ENCODE peak calls at places on chromosomes 6 and 20, in seven cellular contexts. V, M, O, G, W, J and S are unnamed samples.

GRCh38 chr6:35736293-35736894 is 438 bp upstream of the ARMC12 start:
- DNase-seq in V (peak), M (peak), O (no peak), G (peak), W (peak), J (peak), S (peak)

GRCh38 chr6:26020983-26021349 is 58.4 kb downstream of the TRIM38 start:
- DNase-seq in V (peak), M (peak), O (no peak), G (no peak), W (peak), J (peak), S (no peak)

GRCh38 chr6:33714385-33715040 is 3.0 kb upstream of the UQCC2 start:
- DNase-seq in V (no peak), M (no peak), O (no peak), G (no peak), W (peak), J (no peak), S (no peak)

GRCh38 chr6:108321253-108321740 is 26.4 kb downstream of the AFG1L start:
- DNase-seq in V (no peak), M (no peak), O (no peak), G (no peak), W (no peak), J (no peak), S (no peak)

GRCh38 chr6:16985484-16986284 is 116.2 kb upstream of the STMND1 start:
- DNase-seq in V (no peak), M (peak), O (peak), G (no peak), W (peak), J (no peak), S (peak)

GRCh38 chr6:9140181-9140580 is 704.8 kb upstream of the SLC35B3 start:
- DNase-seq in V (no peak), M (no peak), O (no peak), G (no peak), W (no peak), J (no peak), S (no peak)

GRCh38 chr20:64247312-64247627 is 8.3 kb upstream of the PCMTD2 start:
- DNase-seq in V (no peak), M (peak), O (no peak), G (no peak), W (no peak), J (no peak), S (no peak)

GRCh38 chr6:117050301-117050700 is 173.3 kb downstream of the RFX6 start:
- DNase-seq in V (no peak), M (no peak), O (no peak), G (no peak), W (no peak), J (no peak), S (no peak)

GRCh38 chr6:13769655-13770053 is 44.7 kb downstream of the MCUR1 start:
- DNase-seq in V (no peak), M (peak), O (no peak), G (no peak), W (no peak), J (no peak), S (no peak)

GRCh38 chr6:27188885-27189418 is 58.5 kb upstream of the PRSS16 start:
- DNase-seq in V (peak), M (peak), O (peak), G (no peak), W (peak), J (peak), S (peak)

GRCh38 chr20:41179961-41180360 is 42.6 kb downstream of the PLCG1 start:
- DNase-seq in V (no peak), M (no peak), O (no peak), G (no peak), W (no peak), J (no peak), S (no peak)

GRCh38 chr6:108947114-108947854 is 99.1 kb downstream of the ARMC2 start:
- DNase-seq in V (no peak), M (no peak), O (peak), G (no peak), W (no peak), J (no peak), S (no peak)

GRCh38 chr20:32445539-32446273 is 87.6 kb downstream of the ASXL1 start:
- DNase-seq in V (no peak), M (no peak), O (no peak), G (no peak), W (no peak), J (no peak), S (no peak)

GRCh38 chr20:2108987-2109386 is 7.4 kb downstream of the STK35 start:
- DNase-seq in V (no peak), M (no peak), O (peak), G (no peak), W (no peak), J (no peak), S (no peak)

GRCh38 chr20:34938466-34939163 is 17.0 kb downstream of the GSS start:
- DNase-seq in V (no peak), M (peak), O (no peak), G (peak), W (peak), J (peak), S (no peak)

GRCh38 chr20:63946986-63947637 is 9.1 kb downstream of the UCKL1 start:
- DNase-seq in V (no peak), M (peak), O (no peak), G (no peak), W (peak), J (no peak), S (no peak)

GRCh38 chr20:62345681-62346370 is 21.3 kb downstream of the LAMA5 start:
- DNase-seq in V (no peak), M (no peak), O (no peak), G (no peak), W (peak), J (no peak), S (no peak)

GRCh38 chr20:11777861-11778570 is 139.7 kb upstream of the BTBD3 start:
- DNase-seq in V (no peak), M (no peak), O (peak), G (no peak), W (no peak), J (no peak), S (peak)

GRCh38 chr6:133418108-133418507 is 177.0 kb downstream of the EYA4 start:
- DNase-seq in V (no peak), M (no peak), O (no peak), G (no peak), W (no peak), J (no peak), S (no peak)

GRCh38 chr6:32216998-32217397 is 6.9 kb downstream of the NOTCH4 start:
- DNase-seq in V (no peak), M (no peak), O (no peak), G (no peak), W (no peak), J (no peak), S (no peak)

GRCh38 chr6:126307859-126308258 is 32.1 kb upstream of the CENPW start:
- DNase-seq in V (no peak), M (no peak), O (peak), G (no peak), W (no peak), J (no peak), S (no peak)

GRCh38 chr6:168111911-168112310 is 32.9 kb upstream of the FRMD1 start:
- DNase-seq in V (no peak), M (no peak), O (no peak), G (no peak), W (peak), J (no peak), S (no peak)

GRCh38 chr6:27608916-27609883 is 136.3 kb upstream of the ZNF184 start:
- DNase-seq in V (no peak), M (no peak), O (no peak), G (no peak), W (no peak), J (no peak), S (no peak)

GRCh38 chr6:137968901-137969300 is 101.8 kb downstream of the TNFAIP3 start:
- DNase-seq in V (no peak), M (no peak), O (no peak), G (no peak), W (no peak), J (no peak), S (no peak)

GRCh38 chr6:19803331-19804330 is 33.5 kb upstream of the ID4 start:
- DNase-seq in V (no peak), M (no peak), O (no peak), G (no peak), W (no peak), J (no peak), S (no peak)

GRCh38 chr6:21098744-21099143 is 494.8 kb upstream of the SOX4 start:
- DNase-seq in V (no peak), M (no peak), O (no peak), G (no peak), W (no peak), J (no peak), S (no peak)

GRCh38 chr6:158703840-158704822 is 54.3 kb downstream of the SYTL3 start:
- DNase-seq in V (peak), M (peak), O (peak), G (peak), W (peak), J (peak), S (peak)

GRCh38 chr20:35271904-35272303 is 6.0 kb downstream of the MMP24OS start:
- DNase-seq in V (no peak), M (no peak), O (no peak), G (no peak), W (no peak), J (no peak), S (no peak)

GRCh38 chr20:59403261-59403961 is 103.0 kb downstream of the EDN3 start:
- DNase-seq in V (peak), M (peak), O (no peak), G (peak), W (no peak), J (no peak), S (peak)

GRCh38 chr6:27280540-27281000 is 31.5 kb downstream of the POM121L2 start:
- DNase-seq in V (no peak), M (no peak), O (no peak), G (no peak), W (no peak), J (no peak), S (no peak)

GRCh38 chr20:3128585-3128984 is 31.1 kb downstream of the FASTKD5 start:
- DNase-seq in V (no peak), M (no peak), O (no peak), G (no peak), W (no peak), J (no peak), S (no peak)

GRCh38 chr20:61127311-61128044 is 124.6 kb upstream of the CDH4 start:
- DNase-seq in V (no peak), M (no peak), O (peak), G (no peak), W (no peak), J (no peak), S (no peak)